ENCODE peak calls at places on chromosomes 11 and 22, in ten cellular contexts. G is DMS53; D is progenitor cell of endocrine pancreas; X is HT1080; C is anterior cingulate cortex; O is AG09309; M is foreskin fibroblast; J is NCI-H1417; R is iris pigment epithelial cell; B is stimulated activated CD8-positive, alpha-beta memory T cell treated with anti-CD3 and anti-CD28 coated beads, Interleukin-2, amount 100 ng/mL, for 48 hours. Y is an unnamed sample.

GRCh38 chr11:126978911-126979310 is 21.7 kb downstream of the KIRREL3 start:
- DNase-seq in G (peak; percentile 34), B (no peak), R (no peak), C (no peak), M (no peak), D (no peak), J (peak; percentile 77), X (no peak), O (no peak), Y (no peak)

GRCh38 chr11:576791-577610 is 731 bp downstream of the PHRF1 start:
- DNase-seq in X (no peak), D (no peak), G (peak; percentile 49), C (no peak), M (no peak), O (no peak), R (peak; percentile 21), B (no peak), J (no peak), Y (no peak)

GRCh38 chr22:31291716-31292644 is at the start of gene PIK3IP1:
- DNase-seq in C (peak; percentile 86), R (peak; percentile 95), D (peak; percentile 49), O (peak; percentile 46), M (peak; percentile 90), J (peak; percentile 74), X (peak; percentile 70), G (peak; percentile 84), B (peak; percentile 73), Y (no peak)

GRCh38 chr11:113684558-113684957 is 21.6 kb downstream of the TMPRSS5 start:
- DNase-seq in X (no peak), B (no peak), M (no peak), O (no peak), J (no peak), G (no peak), D (no peak), C (no peak), R (no peak), Y (no peak)

GRCh38 chr11:501001-501682 is 5.9 kb downstream of the RNH1 start:
- DNase-seq in M (no peak), B (no peak), R (no peak), C (no peak), G (no peak), O (no peak), D (no peak), X (no peak), J (no peak), Y (no peak)

GRCh38 chr11:9206496-9206895 is 58.7 kb downstream of the DENND5A start:
- DNase-seq in J (no peak), R (peak; percentile 87), D (no peak), C (no peak), O (peak; percentile 46), G (no peak), M (peak; percentile 45), B (no peak), X (no peak), Y (no peak)

GRCh38 chr22:20299736-20300136 is 20.1 kb downstream of the DGCR6L start:
- DNase-seq in M (peak; percentile 68), R (peak; percentile 34), B (no peak), X (no peak), G (peak; percentile 70), O (no peak), C (no peak), D (no peak), J (no peak), Y (no peak)

GRCh38 chr11:74506823-74507222 is 13.3 kb upstream of the LIPT2 start:
- DNase-seq in X (no peak), M (peak; percentile 6), G (no peak), J (no peak), R (peak; percentile 21), B (no peak), O (no peak), C (no peak), D (no peak), Y (no peak)

GRCh38 chr11:131038597-131038996 is 122.3 kb upstream of the SNX19 start:
- DNase-seq in X (peak; percentile 58), D (no peak), R (peak; percentile 18), J (no peak), G (peak; percentile 48), B (no peak), C (no peak), O (no peak), M (peak; percentile 34), Y (peak; percentile 10)

GRCh38 chr11:79438631-79439429 is 2.0 kb downstream of the TENM4 start:
- DNase-seq in J (peak; percentile 14), C (no peak), X (peak; percentile 48), M (peak; percentile 63), D (no peak), O (no peak), G (peak; percentile 87), R (peak; percentile 54), B (no peak), Y (no peak)

GRCh38 chr11:18802381-18803257 is 11.0 kb upstream of the PTPN5 start:
- DNase-seq in J (peak; percentile 69), G (peak; percentile 89), D (no peak), M (peak; percentile 85), X (peak; percentile 59), R (peak; percentile 80), C (no peak), O (peak; percentile 43), B (no peak), Y (peak; percentile 46)